ENCODE peak calls at places on chromosomes 6 and 20, in ten cellular contexts. V is psoas muscle, E is PC-3, F is fibroblast of lung, S is left ventricle myocardium inferior, R is GM12878, C is colonic mucosa, K is esophagus squamous epithelium, Y is iPS DF 6.9, L is HAP-1. T is an unnamed sample.

GRCh38 chr6:139839506-139840156 is 465.2 kb upstream of the CITED2 start:
- DNase-seq in S (no peak), L (no peak), F (no peak), K (no peak), Y (no peak), C (no peak), V (peak; percentile 24), R (no peak), E (no peak), T (no peak)

GRCh38 chr6:84776392-84776791 is 12.0 kb upstream of the TBX18 start:
- DNase-seq in K (no peak), R (no peak), L (no peak), F (no peak), C (no peak), V (no peak), E (no peak), Y (no peak), S (no peak), T (no peak)

GRCh38 chr6:50236164-50236563 is 186.4 kb upstream of the DEFB112 start:
- DNase-seq in R (no peak), F (no peak), S (no peak), V (no peak), Y (no peak), E (peak; percentile 16), K (no peak), C (no peak), L (no peak), T (no peak)

GRCh38 chr20:62551408-62552323 is 75.9 kb upstream of the GATA5 start:
- DNase-seq in Y (no peak), L (no peak), C (no peak), F (no peak), S (no peak), V (no peak), R (no peak), E (no peak), K (no peak), T (no peak)

GRCh38 chr6:150372051-150372450 is 3.2 kb downstream of the IYD start:
- DNase-seq in L (no peak), S (no peak), E (no peak), R (no peak), C (no peak), Y (no peak), V (no peak), K (no peak), F (no peak), T (no peak)

GRCh38 chr6:137874204-137875001 is 7.3 kb downstream of the TNFAIP3 start:
- DNase-seq in V (no peak), K (no peak), F (no peak), E (no peak), L (no peak), R (no peak), Y (no peak), C (peak; percentile 49), S (no peak), T (no peak)

GRCh38 chr6:90186637-90187361 is 109.8 kb downstream of the BACH2 start:
- DNase-seq in V (no peak), C (no peak), E (no peak), L (no peak), Y (no peak), R (no peak), K (no peak), F (no peak), S (no peak), T (no peak)

GRCh38 chr6:150841697-150842096 is 23.8 kb upstream of the MTHFD1L start:
- DNase-seq in K (no peak), F (no peak), V (no peak), R (no peak), E (no peak), S (no peak), L (no peak), C (no peak), Y (no peak), T (no peak)

GRCh38 chr20:63082308-63082938 is 75.7 kb upstream of the BHLHE23 start:
- DNase-seq in K (no peak), S (peak; percentile 38), Y (no peak), V (no peak), C (peak; percentile 47), F (no peak), L (peak; percentile 76), E (peak; percentile 47), R (no peak), T (no peak)

GRCh38 chr6:163820745-163821456 is 406.4 kb downstream of the QKI start:
- DNase-seq in K (no peak), F (no peak), C (no peak), S (peak; percentile 26), Y (no peak), R (no peak), L (no peak), E (no peak), V (peak; percentile 49), T (no peak)

GRCh38 chr6:22413681-22414305 is 117.0 kb upstream of the PRL start:
- DNase-seq in L (peak; percentile 79), S (no peak), R (no peak), E (peak; percentile 19), C (no peak), V (no peak), F (peak; percentile 56), Y (no peak), K (no peak), T (peak; percentile 50)

GRCh38 chr6:43570876-43571441 is 4.9 kb downstream of the XPO5 start:
- DNase-seq in V (no peak), F (peak; percentile 44), E (no peak), L (no peak), S (no peak), C (no peak), R (no peak), Y (no peak), K (no peak), T (no peak)

GRCh38 chr6:127516676-127517273 is 2.4 kb downstream of the MTCL3 start:
- DNase-seq in L (peak; percentile 76), R (no peak), Y (peak; percentile 57), S (no peak), E (peak; percentile 56), K (no peak), F (peak; percentile 61), V (no peak), C (peak; percentile 20), T (peak; percentile 57)

GRCh38 chr6:53686541-53686940 is 21.0 kb upstream of the KLHL31 start:
- DNase-seq in E (no peak), K (no peak), C (no peak), V (no peak), F (no peak), R (no peak), S (no peak), L (no peak), Y (no peak), T (no peak)

DNA sequence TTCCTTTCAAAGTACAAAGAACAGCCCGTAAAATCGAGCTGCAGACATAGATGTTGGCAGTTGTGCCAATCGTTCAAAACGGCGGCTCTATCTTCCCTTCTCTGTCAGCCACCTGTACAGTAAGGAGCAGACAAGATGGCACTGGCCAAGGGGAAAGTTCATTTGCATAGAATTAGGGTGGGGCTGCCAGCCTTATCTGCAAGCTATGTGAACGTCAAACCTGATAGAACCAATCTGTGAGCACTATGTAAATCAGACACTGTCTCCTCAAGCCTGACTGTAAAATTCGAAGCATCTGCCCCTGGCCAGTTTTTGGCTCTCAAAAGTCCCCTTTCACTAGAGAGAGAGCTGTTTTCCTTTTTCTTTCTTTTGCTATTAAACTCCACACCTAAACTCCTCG is 374.5 kb downstream of the EPM2A start:
- DNase-seq in L (no peak), C (no peak), E (no peak), S (no peak), R (no peak), Y (no peak), V (no peak), K (no peak), F (no peak), T (no peak)
- H3K4me1 ChIP-seq in L (no peaks in the 10 kb centered on the region), C (no peaks in the 10 kb centered on the region), E (no peaks in the 10 kb centered on the region), S (no peaks in the 10 kb centered on the region), R (no peaks in the 10 kb centered on the region), Y (no peaks in the 10 kb centered on the region), V (no peaks in the 10 kb centered on the region), K (no peaks in the 10 kb centered on the region), F (no peaks in the 10 kb centered on the region), T (no peaks in the 10 kb centered on the region)

DNA sequence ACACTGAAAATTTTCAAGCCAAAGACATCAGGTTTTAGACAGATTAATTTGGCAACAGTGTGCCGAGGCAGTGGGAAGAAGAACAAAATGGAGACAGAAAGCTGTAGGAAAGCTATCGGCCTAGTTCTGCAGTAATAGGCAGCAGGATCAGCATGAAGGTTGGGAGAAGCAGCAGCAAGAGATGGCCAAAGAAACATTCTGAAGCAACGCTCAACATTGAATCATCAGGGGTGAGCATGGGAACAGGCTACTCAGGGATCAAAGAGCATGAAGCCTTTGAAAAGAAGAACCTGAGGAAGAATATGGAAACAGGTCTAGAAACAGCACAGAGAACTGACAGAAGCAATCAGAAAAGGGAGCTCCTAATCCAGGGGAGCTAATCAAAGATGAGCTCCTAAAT is 7.1 kb upstream of the DST start:
- DNase-seq in Y (no peak), C (no peak), F (peak; percentile 51), E (peak; percentile 30), R (no peak), V (no peak), K (no peak), S (no peak), L (no peak), T (no peak)
- H3K4me1 ChIP-seq in Y (peaks cover 1% of the 10 kb centered on the region), C (peaks cover 9% of the 10 kb centered on the region), F (peaks cover 16% of the 10 kb centered on the region), E (peaks cover 47% of the 10 kb centered on the region), R (no peaks in the 10 kb centered on the region), V (peaks cover 14% of the 10 kb centered on the region), K (peaks cover 36% of the 10 kb centered on the region), S (peaks cover 73% of the 10 kb centered on the region), L (peaks cover 21% of the 10 kb centered on the region), T (peaks cover 29% of the 10 kb centered on the region)

GRCh38 chr6:111802720-111803119 is 70.5 kb downstream of the FYN start:
- DNase-seq in C (no peak), E (no peak), Y (no peak), S (no peak), R (no peak), L (no peak), F (no peak), K (no peak), V (no peak), T (no peak)

GRCh38 chr6:111803804-111804203 is 69.4 kb downstream of the FYN start:
- DNase-seq in K (no peak), C (no peak), F (peak; percentile 94), E (no peak), Y (no peak), V (no peak), L (no peak), R (no peak), S (no peak), T (peak; percentile 80)

GRCh38 chr6:111805511-111806181 is 67.6 kb downstream of the FYN start:
- DNase-seq in C (no peak), F (peak; percentile 75), V (no peak), R (peak; percentile 78), L (no peak), Y (no peak), E (peak; percentile 65), S (no peak), K (no peak), T (no peak)

GRCh38 chr6:111803384-111803783 is 69.9 kb downstream of the FYN start:
- DNase-seq in Y (no peak), E (no peak), K (no peak), F (no peak), V (no peak), S (no peak), C (no peak), R (no peak), L (no peak), T (no peak)

GRCh38 chr6:111804627-111805235 is 68.5 kb downstream of the FYN start:
- DNase-seq in S (no peak), V (no peak), E (no peak), K (no peak), R (peak; percentile 84), C (no peak), L (no peak), Y (no peak), F (peak; percentile 92), T (peak; percentile 66)
- H3K4me1 ChIP-seq in S (peaks cover 64% of the 10 kb centered on the region), V (no peaks in the 10 kb centered on the region), E (peaks cover 52% of the 10 kb centered on the region), K (peaks cover 12% of the 10 kb centered on the region), R (peaks cover 70% of the 10 kb centered on the region), C (no peaks in the 10 kb centered on the region), L (no peaks in the 10 kb centered on the region), Y (no peaks in the 10 kb centered on the region), F (peaks cover 22% of the 10 kb centered on the region), T (peaks cover 36% of the 10 kb centered on the region)

GRCh38 chr20:50488236-50488806 is 21.9 kb upstream of the PTPN1 start:
- DNase-seq in Y (no peak), S (no peak), K (no peak), C (no peak), F (no peak), E (no peak), R (no peak), L (no peak), V (no peak), T (no peak)
- H3K4me1 ChIP-seq in Y (no peaks in the 10 kb centered on the region), S (peaks cover 12% of the 10 kb centered on the region), K (peaks cover 15% of the 10 kb centered on the region), C (no peaks in the 10 kb centered on the region), F (peaks cover 2% of the 10 kb centered on the region), E (peaks cover 16% of the 10 kb centered on the region), R (peaks cover 30% of the 10 kb centered on the region), L (no peaks in the 10 kb centered on the region), V (peaks cover 9% of the 10 kb centered on the region), T (peaks cover 21% of the 10 kb centered on the region)

T was measured in SJSA1.